ENCODE peak calls at places on chromosomes 5 and 9, in four cellular contexts. Z is mesendoderm, E is IMR-90, X is mesenchymal stem cell. J is an unnamed sample.

GRCh38 chr9:2623866-2624682 is 2.5 kb downstream of the VLDLR start:
- DNase-seq in E (no peak), X (no peak), Z (peak), J (peak)

GRCh38 chr5:96638566-96638965 is 23.6 kb upstream of the CAST start:
- DNase-seq in X (no peak), E (no peak), Z (no peak), J (no peak)

GRCh38 chr5:84779206-84779605 is 394.5 kb upstream of the EDIL3 start:
- DNase-seq in Z (peak), X (peak), E (peak), J (no peak)

GRCh38 chr5:9343146-9343850 is 202.6 kb downstream of the SEMA5A start:
- DNase-seq in X (peak), Z (peak), E (peak), J (no peak)

GRCh38 chr9:127158995-127159801 is 36.8 kb upstream of the ANGPTL2 start:
- DNase-seq in E (peak), Z (peak), X (peak), J (peak)

GRCh38 chr9:127907867-127908659 is 8.7 kb upstream of the ST6GALNAC6 start:
- DNase-seq in Z (no peak), X (no peak), E (no peak), J (no peak)

GRCh38 chr9:6428940-6429889 is 16.2 kb downstream of the UHRF2 start:
- DNase-seq in X (peak), Z (no peak), E (no peak), J (no peak)

GRCh38 chr9:122261469-122261881 is 3.2 kb downstream of the RBM18 start:
- DNase-seq in Z (no peak), E (peak), X (peak), J (no peak)

GRCh38 chr5:153552886-153553285 is 62.4 kb downstream of the GRIA1 start:
- DNase-seq in X (no peak), Z (no peak), E (peak), J (no peak)

GRCh38 chr5:540215-541147 is 16.2 kb upstream of the SLC9A3 start:
- DNase-seq in E (no peak), Z (no peak), X (no peak), J (no peak)

DNA sequence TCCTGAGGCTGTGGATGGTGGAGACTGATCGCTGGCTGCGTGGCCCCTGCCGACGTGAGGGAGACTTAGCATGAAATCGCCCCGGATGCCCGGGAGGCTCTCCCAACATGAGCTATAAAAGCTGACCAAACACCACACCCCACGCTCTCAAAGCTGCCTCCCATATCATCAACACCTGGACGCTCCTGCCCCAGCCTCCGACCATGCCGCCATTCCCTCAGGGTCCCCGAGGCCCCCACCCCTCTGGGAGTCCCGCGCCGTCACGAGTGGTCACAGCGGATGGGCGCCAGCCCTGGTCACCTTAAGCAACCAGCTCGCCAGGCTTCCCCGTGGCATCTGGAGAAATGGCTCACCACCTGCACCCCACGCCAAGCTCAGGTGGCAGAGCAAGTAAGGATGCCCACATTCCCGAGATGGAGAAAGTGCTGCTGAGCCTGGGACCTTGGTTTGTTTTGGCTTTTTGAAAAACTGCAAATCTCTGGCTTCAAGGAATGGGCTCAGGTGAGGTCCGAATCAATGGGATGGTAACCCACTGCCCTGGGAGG is 196.0 kb downstream of the MED10 start:
- DNase-seq in Z (no peak), X (no peak), E (no peak), J (no peak)
- H3K23ac ChIP-seq in Z (no peak), X (no peak), E (no peak), J (no peak)

DNA sequence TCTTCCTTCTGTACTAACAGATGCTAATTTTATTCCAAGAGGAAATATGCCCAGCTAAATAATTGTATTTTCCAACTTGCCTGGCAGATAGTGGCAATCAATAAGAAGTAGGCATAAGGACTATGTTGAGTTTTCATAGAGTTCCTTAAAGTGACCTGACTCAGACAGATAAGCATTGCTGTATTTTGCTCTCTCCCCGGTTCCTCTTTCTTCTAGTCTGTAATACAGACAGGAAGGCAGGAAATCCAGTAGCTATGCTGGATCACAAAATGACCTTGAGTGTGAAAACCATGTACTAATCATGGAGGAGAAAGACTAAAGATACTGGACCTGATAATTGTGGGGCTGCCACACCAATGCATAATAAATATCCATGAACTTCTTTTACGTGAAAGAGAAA is 701.7 kb downstream of the CETN3 start:
- DNase-seq in Z (no peak), E (no peak), X (no peak), J (no peak)
- H4K8ac ChIP-seq in Z (no peak), E (no peak), X (no peak), J (no peak)

GRCh38 chr5:173451651-173452050 is 123.4 kb upstream of the STC2 start:
- DNase-seq in Z (no peak), E (peak), X (peak), J (peak)

GRCh38 chr5:173452506-173452905 is 124.3 kb upstream of the STC2 start:
- DNase-seq in X (peak), E (peak), Z (no peak), J (no peak)

GRCh38 chr5:173452098-173452497 is 123.9 kb upstream of the STC2 start:
- DNase-seq in X (peak), Z (peak), E (peak), J (peak)

GRCh38 chr5:173453167-173453566 is 125.0 kb upstream of the STC2 start:
- DNase-seq in X (peak), E (peak), Z (no peak), J (no peak)

GRCh38 chr5:173451031-173451430 is 122.8 kb upstream of the STC2 start:
- DNase-seq in Z (peak), E (peak), X (peak), J (peak)
- H3K23ac ChIP-seq in Z (no peak), E (peak), X (no peak), J (no peak)

GRCh38 chr5:55307383-55308253 is at the start of the genes DHX29 and MTREX:
- DNase-seq in Z (peak), E (peak), X (peak), J (peak)
- H4K8ac ChIP-seq in Z (no peak), E (peak), X (peak), J (peak)

DNA sequence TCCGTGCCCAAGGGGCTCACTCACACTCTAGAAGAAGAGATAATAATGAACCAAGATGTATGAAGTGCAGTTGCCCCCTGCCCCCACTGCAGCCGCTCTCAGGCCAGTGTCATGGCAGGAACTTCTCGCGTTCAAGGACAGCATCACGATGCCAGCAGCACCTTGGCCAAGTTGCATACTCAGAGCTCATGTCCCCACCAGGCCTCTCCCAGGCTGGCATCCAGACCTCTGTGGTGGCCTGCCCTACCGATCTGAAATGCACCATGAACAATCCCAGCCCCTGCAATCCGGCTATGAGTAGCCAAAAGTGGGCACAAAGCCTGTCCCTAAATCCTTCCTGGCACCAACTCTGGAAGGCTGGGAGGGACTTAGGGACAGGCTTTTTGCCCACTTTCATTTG is 140.9 kb downstream of the PAX5 start:
- DNase-seq in X (no peak), E (no peak), Z (no peak), J (no peak)
- H3K23ac ChIP-seq in X (no peak), E (no peak), Z (no peak), J (no peak)

DNA sequence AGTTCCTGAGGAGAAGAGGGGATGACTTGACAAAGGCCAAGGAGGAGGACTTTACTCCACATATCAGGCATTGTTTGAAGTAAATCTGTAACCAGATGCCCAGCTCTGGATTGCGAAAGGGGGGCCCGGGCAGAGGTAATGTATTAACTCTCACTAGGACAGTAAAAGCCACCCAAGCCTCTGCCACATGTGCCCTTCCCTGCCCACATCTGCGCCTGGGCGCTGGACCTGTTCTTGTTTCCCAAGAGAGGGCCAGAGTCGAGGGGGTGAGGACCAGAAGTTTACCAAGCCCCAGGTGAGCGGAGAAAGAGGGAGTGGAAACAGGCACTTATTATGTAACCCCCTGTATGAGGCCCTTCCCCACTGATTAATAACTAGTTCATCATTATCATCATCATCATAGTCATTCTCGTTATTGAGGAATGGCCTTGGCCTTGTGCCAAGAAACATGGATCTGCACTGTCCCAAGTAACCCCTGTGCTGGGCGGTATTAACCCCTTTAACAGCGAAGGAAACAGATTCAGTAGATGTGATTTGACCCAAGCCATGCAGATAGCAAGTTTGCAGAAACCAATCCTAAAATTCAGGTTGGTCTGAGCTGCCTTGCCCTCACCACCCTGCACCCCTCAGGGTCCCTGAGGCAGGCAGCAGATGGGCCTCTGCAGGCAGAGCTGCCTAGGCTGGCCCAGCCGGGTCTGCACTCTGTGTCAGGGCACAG is at the start of gene SLC23A1:
- DNase-seq in Z (no peak), E (peak), X (no peak), J (no peak)
- H4K8ac ChIP-seq in Z (no peak), E (no peak), X (no peak), J (no peak)